ENCODE peak calls at places on chromosome 14, in four cellular contexts. One of them, this sample, is unnamed.

GRCh38 chr14:24895243-24895583 is 154.7 kb downstream of the STXBP6 start:
- DNase-seq in PC-3: no peak
- DNase-seq in fibroblast of the aortic adventitia: no peak
- DNase-seq in adrenal gland: no peak
- DNase-seq in this sample: no peak

GRCh38 chr14:52583544-52583943 is 30.9 kb downstream of the GPR137C start:
- DNase-seq in PC-3: peak
- DNase-seq in fibroblast of the aortic adventitia: peak
- DNase-seq in adrenal gland: no peak
- DNase-seq in this sample: peak

GRCh38 chr14:91606851-91607250 is 96.7 kb upstream of the PPP4R3A start:
- DNase-seq in PC-3: no peak
- DNase-seq in fibroblast of the aortic adventitia: no peak
- DNase-seq in adrenal gland: no peak
- DNase-seq in this sample: no peak

GRCh38 chr14:23066368-23066767 is 9.0 kb upstream of the CDH24 start:
- DNase-seq in PC-3: no peak
- DNase-seq in fibroblast of the aortic adventitia: no peak
- DNase-seq in adrenal gland: no peak
- DNase-seq in this sample: no peak

GRCh38 chr14:102046337-102047278 is 40.2 kb downstream of the HSP90AA1 start:
- DNase-seq in PC-3: peak
- DNase-seq in fibroblast of the aortic adventitia: peak
- DNase-seq in adrenal gland: peak
- DNase-seq in this sample: peak

GRCh38 chr14:58914271-58914855 is 274.1 kb upstream of the DAAM1 start:
- DNase-seq in PC-3: no peak
- DNase-seq in fibroblast of the aortic adventitia: no peak
- DNase-seq in adrenal gland: no peak
- DNase-seq in this sample: no peak

GRCh38 chr14:68807148-68807600 is 14.3 kb upstream of the ZFP36L1 start:
- DNase-seq in PC-3: no peak
- DNase-seq in fibroblast of the aortic adventitia: peak
- DNase-seq in adrenal gland: peak
- DNase-seq in this sample: peak

GRCh38 chr14:81655423-81656314 is 122.0 kb upstream of the SEL1L start:
- DNase-seq in PC-3: no peak
- DNase-seq in fibroblast of the aortic adventitia: no peak
- DNase-seq in adrenal gland: peak
- DNase-seq in this sample: peak

GRCh38 chr14:22689186-22689585 is 45.0 kb upstream of the OR6J1 start:
- DNase-seq in PC-3: peak
- DNase-seq in fibroblast of the aortic adventitia: peak
- DNase-seq in adrenal gland: no peak
- DNase-seq in this sample: peak

GRCh38 chr14:32366995-32367394 is 37.9 kb downstream of the AKAP6 start:
- DNase-seq in PC-3: no peak
- DNase-seq in fibroblast of the aortic adventitia: peak
- DNase-seq in adrenal gland: no peak
- DNase-seq in this sample: no peak

GRCh38 chr14:45251912-45252311 is 1.1 kb downstream of the MIS18BP1 start:
- DNase-seq in PC-3: peak
- DNase-seq in fibroblast of the aortic adventitia: peak
- DNase-seq in adrenal gland: no peak
- DNase-seq in this sample: peak

GRCh38 chr14:35333347-35333730 is 41.2 kb downstream of the PSMA6 start:
- DNase-seq in PC-3: no peak
- DNase-seq in fibroblast of the aortic adventitia: no peak
- DNase-seq in adrenal gland: no peak
- DNase-seq in this sample: no peak

This sample was measured in kidney tubule cell.